ENCODE peak calls at places on chromosomes 5 and 9, in eight cellular contexts. U is HepG2, I is IMR-90, K is prostate gland, Z is transverse colon, N is body of pancreas, B is uterus, H is A549. T is an unnamed sample.

GRCh38 chr9:135329571-135330306 is 149.8 kb upstream of the PPP1R26 start:
- DNase-seq in U (no peak), I (no peak), K (no peak), Z (no peak), N (no peak), B (peak), H (no peak), T (no peak)

GRCh38 chr9:81145331-81145963 is 543.9 kb downstream of the TLE1 start:
- DNase-seq in U (no peak), I (peak), K (no peak), Z (no peak), N (no peak), B (no peak), H (no peak), T (no peak)

GRCh38 chr9:136016221-136016881 is 55.2 kb upstream of the UBAC1 start:
- DNase-seq in U (no peak), I (no peak), K (no peak), Z (no peak), N (peak), B (peak), H (no peak), T (no peak)

GRCh38 chr9:130073373-130073772 is 19.7 kb downstream of the GPR107 start:
- DNase-seq in U (peak), I (peak), K (no peak), Z (no peak), N (no peak), B (no peak), H (no peak), T (no peak)

GRCh38 chr5:139619861-139620260 is 28.3 kb upstream of the CXXC5 start:
- DNase-seq in U (no peak), I (no peak), K (no peak), Z (no peak), N (no peak), B (no peak), H (no peak), T (no peak)

GRCh38 chr9:87592554-87593394 is 95.1 kb downstream of the DAPK1 start:
- DNase-seq in U (no peak), I (peak), K (no peak), Z (peak), N (peak), B (peak), H (no peak), T (peak)

GRCh38 chr5:67032921-67033664 is 163.5 kb downstream of the CD180 start:
- DNase-seq in U (no peak), I (peak), K (no peak), Z (no peak), N (no peak), B (no peak), H (no peak), T (no peak)

GRCh38 chr5:168747987-168748777 is 169.0 kb upstream of the PANK3 start:
- DNase-seq in U (peak), I (no peak), K (no peak), Z (peak), N (peak), B (no peak), H (peak), T (no peak)

GRCh38 chr9:93183663-93184438 is at the start of gene WNK2:
- DNase-seq in U (no peak), I (no peak), K (peak), Z (peak), N (peak), B (peak), H (peak), T (no peak)

GRCh38 chr9:110555971-110556370 is 23.6 kb downstream of the SVEP1 start:
- DNase-seq in U (peak), I (peak), K (no peak), Z (peak), N (peak), B (peak), H (peak), T (peak)

GRCh38 chr5:32076699-32077695 is 97.1 kb downstream of the GOLPH3 start:
- DNase-seq in U (peak), I (peak), K (peak), Z (peak), N (peak), B (peak), H (peak), T (no peak)

GRCh38 chr9:94919376-94920098 is 193.0 kb downstream of the AOPEP start:
- DNase-seq in U (no peak), I (peak), K (no peak), Z (no peak), N (no peak), B (peak), H (no peak), T (peak)

GRCh38 chr5:32837211-32837610 is 126.1 kb downstream of the NPR3 start:
- DNase-seq in U (no peak), I (peak), K (no peak), Z (no peak), N (no peak), B (no peak), H (no peak), T (no peak)

GRCh38 chr5:44809215-44809955 is 638 bp downstream of the MRPS30 start:
- DNase-seq in U (peak), I (peak), K (peak), Z (peak), N (peak), B (peak), H (peak), T (peak)
- TF ChIP-seq POLR2A in U (no peak), I (peak), K (no peak), Z (no peak), N (no peak), B (no peak), H (no peak), T (no peak)

GRCh38 chr9:106277931-106278330 is 583.6 kb downstream of the TMEM38B start:
- DNase-seq in U (no peak), I (no peak), K (no peak), Z (no peak), N (no peak), B (no peak), H (no peak), T (no peak)
- TF ChIP-seq POLR2A in U (no peak), I (no peak), K (no peak), Z (no peak), N (no peak), B (no peak), H (no peak), T (no peak)

GRCh38 chr5:179858586-179859427 is at the start of gene MRNIP:
- DNase-seq in U (peak), I (peak), K (peak), Z (peak), N (peak), B (peak), H (peak), T (peak)
- TF ChIP-seq POLR2A in U (peak), I (peak), K (peak), Z (peak), N (peak), B (peak), H (peak), T (peak)

GRCh38 chr5:177607115-177607451 is 7.2 kb downstream of the B4GALT7 start:
- DNase-seq in U (no peak), I (no peak), K (no peak), Z (no peak), N (no peak), B (no peak), H (no peak), T (no peak)

GRCh38 chr5:177605078-177605477 is 5.1 kb downstream of the B4GALT7 start:
- DNase-seq in U (no peak), I (no peak), K (no peak), Z (peak), N (no peak), B (no peak), H (no peak), T (no peak)

GRCh38 chr5:177607452-177608192 is 7.7 kb downstream of the B4GALT7 start:
- DNase-seq in U (peak), I (peak), K (peak), Z (peak), N (peak), B (peak), H (peak), T (peak)

GRCh38 chr5:177605667-177606066 is 5.7 kb downstream of the B4GALT7 start:
- DNase-seq in U (no peak), I (no peak), K (no peak), Z (no peak), N (no peak), B (no peak), H (no peak), T (no peak)

DNA sequence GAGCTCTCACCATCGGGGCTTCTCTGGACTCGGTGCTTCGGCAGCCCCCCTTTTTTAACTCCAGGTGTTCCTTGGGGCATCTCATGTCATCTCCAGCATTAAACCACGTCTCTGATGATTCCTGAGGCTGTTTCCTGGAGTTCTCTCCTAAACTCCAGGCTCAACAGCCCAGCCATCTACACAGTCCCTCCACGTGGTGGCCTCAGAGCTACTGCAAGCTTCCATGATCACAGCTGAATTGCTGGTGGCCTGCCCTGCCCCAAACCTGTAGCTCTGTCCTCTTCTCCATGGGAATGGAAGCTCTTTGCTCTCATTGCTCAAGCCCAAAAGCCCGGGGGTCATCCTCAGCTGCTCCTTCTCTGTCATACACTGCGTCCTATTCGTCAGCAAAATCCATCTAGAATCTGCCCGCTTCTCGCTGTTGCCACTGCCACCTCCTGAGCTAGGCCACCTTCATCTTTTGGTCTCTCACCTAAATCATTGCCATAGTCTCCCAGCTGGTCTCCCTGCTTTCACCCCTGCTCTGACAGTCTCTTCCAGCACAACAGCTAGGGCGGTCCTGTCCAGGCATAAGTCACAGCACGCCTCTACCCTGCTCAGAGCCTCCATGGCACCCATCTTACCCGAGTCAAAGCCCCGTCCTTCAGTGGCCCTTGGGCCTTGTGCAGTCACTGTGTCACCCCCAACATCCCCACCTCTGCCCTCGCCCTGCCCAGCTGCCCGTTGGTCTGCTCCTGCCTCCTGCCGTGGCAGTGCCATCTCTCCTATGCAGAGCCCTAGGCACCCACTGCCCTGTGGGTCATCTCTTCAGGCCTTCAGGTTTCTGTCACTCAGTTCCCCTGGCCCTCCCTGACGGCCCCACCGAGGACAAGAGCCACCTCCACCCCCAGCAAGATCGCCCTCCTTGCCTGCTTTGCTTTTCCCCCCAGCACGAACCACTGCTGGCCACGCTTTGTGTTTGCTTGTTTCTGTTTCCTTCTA is 6.4 kb downstream of the B4GALT7 start:
- DNase-seq in U (no peak), I (no peak), K (no peak), Z (no peak), N (no peak), B (no peak), H (no peak), T (no peak)
- TF ChIP-seq POLR2A in U (no peak), I (no peak), K (no peak), Z (no peak), N (no peak), B (no peak), H (no peak), T (no peak)

GRCh38 chr5:174271316-174271715 is 225.8 kb downstream of the NSG2 start:
- DNase-seq in U (no peak), I (no peak), K (no peak), Z (peak), N (no peak), B (no peak), H (no peak), T (no peak)

GRCh38 chr5:174273325-174273724 is 227.8 kb downstream of the NSG2 start:
- DNase-seq in U (no peak), I (no peak), K (no peak), Z (peak), N (no peak), B (no peak), H (no peak), T (no peak)

GRCh38 chr5:174275959-174276358 is 230.5 kb downstream of the NSG2 start:
- DNase-seq in U (no peak), I (no peak), K (no peak), Z (no peak), N (no peak), B (no peak), H (no peak), T (no peak)

DNA sequence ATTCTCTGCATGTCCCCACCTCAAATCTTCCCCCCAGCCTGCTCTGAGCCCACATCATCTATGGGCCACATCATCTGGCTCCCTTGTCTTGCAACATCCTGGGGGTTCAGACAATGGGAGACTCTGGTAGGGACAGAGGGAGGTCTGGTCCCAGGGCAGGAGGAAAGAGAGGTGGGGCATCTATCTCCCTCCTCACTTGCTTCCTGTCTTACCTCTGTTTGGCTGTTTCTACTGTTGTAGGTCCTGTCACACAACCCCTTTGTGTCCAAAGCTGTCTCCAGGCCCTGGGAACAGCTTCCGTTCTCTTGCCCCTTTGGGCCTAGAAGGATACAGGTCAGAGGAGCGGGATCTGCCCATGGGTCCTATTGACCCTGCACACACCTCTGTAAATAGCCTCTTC is 227.2 kb downstream of the NSG2 start:
- DNase-seq in U (no peak), I (no peak), K (no peak), Z (no peak), N (no peak), B (no peak), H (no peak), T (no peak)
- TF ChIP-seq POLR2A in U (no peak), I (no peak), K (no peak), Z (no peak), N (no peak), B (no peak), H (no peak), T (no peak)

DNA sequence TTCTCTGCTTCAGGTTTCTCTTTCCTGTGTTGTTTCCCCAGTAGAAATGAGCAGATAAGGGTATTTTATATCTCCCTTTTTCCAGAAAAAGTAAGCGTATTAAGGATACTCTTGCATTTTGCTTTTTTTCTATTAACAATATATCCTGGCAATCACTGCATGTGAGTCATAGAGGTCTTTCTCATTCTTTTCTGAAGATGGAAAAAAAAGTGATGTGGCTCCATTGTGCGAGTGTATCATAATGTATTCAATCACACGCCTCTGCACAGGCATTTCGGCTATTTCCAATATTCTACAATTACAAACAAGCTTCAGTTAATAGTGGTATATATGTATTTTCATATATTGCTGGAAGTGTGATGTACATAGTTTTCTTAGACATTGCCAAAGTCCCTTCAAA is 155.9 kb downstream of the MED27 start:
- DNase-seq in U (no peak), I (peak), K (no peak), Z (no peak), N (no peak), B (no peak), H (no peak), T (no peak)
- TF ChIP-seq POLR2A in U (no peak), I (no peak), K (no peak), Z (no peak), N (no peak), B (no peak), H (no peak), T (no peak)

T was measured in ovary.